ENCODE peak calls at places on chromosome 22, in four cellular contexts. B is GM06990, L is lower lobe of right lung, U is adrenal gland. X is an unnamed sample.

GRCh38 chr22:19694696-19695095 is 19.6 kb upstream of the SEPTIN5 start:
- DNase-seq in B (no peak), L (no peak), U (no peak), X (no peak)

GRCh38 chr22:37932821-37933578 is 20.4 kb downstream of the C22orf23 start:
- DNase-seq in B (no peak), L (peak), U (no peak), X (no peak)

GRCh38 chr22:46671824-46672432 is 51.7 kb downstream of the GRAMD4 start:
- DNase-seq in B (peak), L (no peak), U (no peak), X (no peak)

GRCh38 chr22:19762315-19763140 is 1.9 kb downstream of the TBX1 start:
- DNase-seq in B (no peak), L (no peak), U (no peak), X (no peak)

GRCh38 chr22:33656808-33657628 is 263.3 kb downstream of the LARGE1 start:
- DNase-seq in B (no peak), L (no peak), U (peak), X (no peak)

GRCh38 chr22:44200451-44200850 is 19.7 kb downstream of the PARVG start:
- DNase-seq in B (no peak), L (no peak), U (no peak), X (no peak)

GRCh38 chr22:45671051-45671782 is 417 bp upstream of the ATXN10 start:
- DNase-seq in B (no peak), L (no peak), U (peak), X (no peak)

GRCh38 chr22:46064236-46064965 is 85.9 kb upstream of the PPARA start:
- DNase-seq in B (no peak), L (peak), U (no peak), X (no peak)

GRCh38 chr22:27726726-27727449 is 74.7 kb downstream of the MN1 start:
- DNase-seq in B (no peak), L (peak), U (peak), X (peak)

GRCh38 chr22:35301370-35301874 is 1.7 kb downstream of the TOM1 start:
- DNase-seq in B (no peak), L (peak), U (peak), X (peak)

GRCh38 chr22:33806191-33806590 is 114.1 kb downstream of the LARGE1 start:
- DNase-seq in B (no peak), L (no peak), U (no peak), X (no peak)

GRCh38 chr22:41524809-41525449 is 19.3 kb downstream of the POLR3H start:
- DNase-seq in B (no peak), L (no peak), U (peak), X (no peak)

GRCh38 chr22:48853627-48854240 is 973.9 kb downstream of the BRD1 start:
- DNase-seq in B (no peak), L (no peak), U (no peak), X (no peak)

GRCh38 chr22:32206774-32207758 is 2.2 kb upstream of the RFPL2 start:
- DNase-seq in B (no peak), L (no peak), U (no peak), X (no peak)

GRCh38 chr22:47878460-47878859 is 1116.0 kb downstream of the TBC1D22A start:
- DNase-seq in B (no peak), L (no peak), U (no peak), X (no peak)

GRCh38 chr22:43516996-43517635 is 105.3 kb downstream of the MPPED1 start:
- DNase-seq in B (no peak), L (peak), U (no peak), X (no peak)

GRCh38 chr22:16866167-16866566 is 41.0 kb upstream of the XKR3 start:
- DNase-seq in B (no peak), L (no peak), U (peak), X (peak)

GRCh38 chr22:22894740-22895731 is 7.4 kb downstream of the IGLL5 start:
- DNase-seq in B (no peak), L (no peak), U (no peak), X (no peak)

GRCh38 chr22:47663615-47664605 is 901.5 kb downstream of the TBC1D22A start:
- DNase-seq in B (no peak), L (no peak), U (no peak), X (no peak)

GRCh38 chr22:35307372-35307771 is 7.7 kb downstream of the TOM1 start:
- DNase-seq in B (no peak), L (no peak), U (no peak), X (no peak)

GRCh38 chr22:46004105-46004866 is 27.3 kb upstream of the WNT7B start:
- DNase-seq in B (no peak), L (peak), U (no peak), X (no peak)

GRCh38 chr22:37079158-37079557 is 27.6 kb downstream of the KCTD17 start:
- DNase-seq in B (no peak), L (no peak), U (no peak), X (no peak)

GRCh38 chr22:31870890-31871289 is 73.4 kb upstream of the YWHAH start:
- DNase-seq in B (no peak), L (no peak), U (no peak), X (peak)

GRCh38 chr22:40922484-40923303 is 28.5 kb upstream of the RBX1 start:
- DNase-seq in B (no peak), L (no peak), U (peak), X (peak)

GRCh38 chr22:36928826-36929535 is 15.6 kb downstream of the CSF2RB start:
- DNase-seq in B (no peak), L (no peak), U (no peak), X (no peak)

GRCh38 chr22:36081023-36081431 is 52.4 kb upstream of the RBFOX2 start:
- DNase-seq in B (no peak), L (no peak), U (peak), X (peak)

GRCh38 chr22:47357493-47357892 is 595.0 kb downstream of the TBC1D22A start:
- DNase-seq in B (no peak), L (no peak), U (no peak), X (no peak)

GRCh38 chr22:35631597-35631996 is 14.5 kb upstream of the MB start:
- DNase-seq in B (no peak), L (peak), U (peak), X (no peak)

GRCh38 chr22:37077802-37078448 is 26.4 kb downstream of the KCTD17 start:
- DNase-seq in B (peak), L (peak), U (peak), X (peak)

GRCh38 chr22:26450453-26451185 is 21.6 kb downstream of the ASPHD2 start:
- DNase-seq in B (no peak), L (no peak), U (no peak), X (no peak)

GRCh38 chr22:46110215-46110614 is 40.1 kb upstream of the PPARA start:
- DNase-seq in B (no peak), L (no peak), U (peak), X (no peak)

GRCh38 chr22:45817705-45818104 is 146.1 kb downstream of the ATXN10 start:
- DNase-seq in B (no peak), L (no peak), U (no peak), X (no peak)

GRCh38 chr22:25375683-25376082 is 156.2 kb downstream of the CRYBB2 start:
- DNase-seq in B (no peak), L (no peak), U (no peak), X (no peak)

GRCh38 chr22:42939451-42939881 is 75.5 kb downstream of the PACSIN2 start:
- DNase-seq in B (no peak), L (no peak), U (no peak), X (no peak)

GRCh38 chr22:43235445-43236400 is 48.8 kb upstream of the TTLL12 start:
- DNase-seq in B (no peak), L (no peak), U (no peak), X (no peak)

GRCh38 chr22:46149493-46149997 is 781 bp upstream of the PPARA start:
- DNase-seq in B (no peak), L (peak), U (peak), X (no peak)

GRCh38 chr22:45240137-45240809 is 421 bp downstream of the KIAA0930 start:
- DNase-seq in B (peak), L (peak), U (peak), X (no peak)

GRCh38 chr22:38214248-38215056 is 12.7 kb downstream of the MAFF start:
- DNase-seq in B (peak), L (peak), U (peak), X (no peak)

GRCh38 chr22:34403667-34404066 is 483.4 kb upstream of the LARGE1 start:
- DNase-seq in B (no peak), L (no peak), U (no peak), X (no peak)

GRCh38 chr22:39350803-39351688 is 1.3 kb downstream of the SYNGR1 start:
- DNase-seq in B (no peak), L (no peak), U (no peak), X (no peak)

GRCh38 chr22:39348909-39349505 is 784 bp upstream of the SYNGR1 start:
- DNase-seq in B (no peak), L (peak), U (no peak), X (no peak)

GRCh38 chr22:39349967-39350802 is at the start of gene SYNGR1:
- DNase-seq in B (no peak), L (peak), U (peak), X (no peak)

GRCh38 chr22:39351689-39352214 is 2.0 kb downstream of the SYNGR1 start:
- DNase-seq in B (no peak), L (no peak), U (no peak), X (no peak)

DNA sequence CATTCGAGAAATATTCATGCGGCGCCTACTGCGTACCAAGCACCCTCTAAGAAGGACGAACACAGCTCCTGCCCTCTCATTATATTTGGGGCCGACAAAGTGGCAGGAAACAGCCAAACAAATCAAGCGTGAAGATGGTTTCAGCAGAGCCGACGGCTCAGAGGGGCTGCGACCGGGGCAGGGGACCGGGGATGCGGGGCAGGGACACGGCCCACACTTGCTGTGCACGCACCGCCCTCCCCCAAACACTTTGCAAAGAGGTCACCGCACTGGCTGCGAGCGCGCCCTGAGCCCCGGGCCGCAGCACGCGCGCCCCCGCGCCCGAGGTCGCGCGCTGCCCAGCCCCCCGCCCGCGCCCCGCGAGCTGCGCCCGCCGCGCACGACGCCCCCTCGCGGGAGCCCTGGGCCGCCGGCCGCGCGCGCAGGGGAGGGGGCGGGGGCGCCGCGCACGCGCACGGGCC is 255 bp upstream of the SYNGR1 start:
- DNase-seq in B (peak), L (peak), U (peak), X (no peak)
- TF ChIP-seq CTCF in B (no peak), L (no peak), U (no peak), X (no peak)

GRCh38 chr22:18031670-18032454 is 7.5 kb upstream of the MICAL3 start:
- DNase-seq in B (no peak), L (no peak), U (peak), X (peak)

GRCh38 chr22:18035740-18036139 is 11.4 kb upstream of the MICAL3 start:
- DNase-seq in B (no peak), L (peak), U (peak), X (no peak)

GRCh38 chr22:18032455-18033101 is 8.2 kb upstream of the MICAL3 start:
- DNase-seq in B (no peak), L (no peak), U (no peak), X (no peak)

GRCh38 chr22:18034076-18034475 is 9.7 kb upstream of the MICAL3 start:
- DNase-seq in B (no peak), L (no peak), U (no peak), X (no peak)

DNA sequence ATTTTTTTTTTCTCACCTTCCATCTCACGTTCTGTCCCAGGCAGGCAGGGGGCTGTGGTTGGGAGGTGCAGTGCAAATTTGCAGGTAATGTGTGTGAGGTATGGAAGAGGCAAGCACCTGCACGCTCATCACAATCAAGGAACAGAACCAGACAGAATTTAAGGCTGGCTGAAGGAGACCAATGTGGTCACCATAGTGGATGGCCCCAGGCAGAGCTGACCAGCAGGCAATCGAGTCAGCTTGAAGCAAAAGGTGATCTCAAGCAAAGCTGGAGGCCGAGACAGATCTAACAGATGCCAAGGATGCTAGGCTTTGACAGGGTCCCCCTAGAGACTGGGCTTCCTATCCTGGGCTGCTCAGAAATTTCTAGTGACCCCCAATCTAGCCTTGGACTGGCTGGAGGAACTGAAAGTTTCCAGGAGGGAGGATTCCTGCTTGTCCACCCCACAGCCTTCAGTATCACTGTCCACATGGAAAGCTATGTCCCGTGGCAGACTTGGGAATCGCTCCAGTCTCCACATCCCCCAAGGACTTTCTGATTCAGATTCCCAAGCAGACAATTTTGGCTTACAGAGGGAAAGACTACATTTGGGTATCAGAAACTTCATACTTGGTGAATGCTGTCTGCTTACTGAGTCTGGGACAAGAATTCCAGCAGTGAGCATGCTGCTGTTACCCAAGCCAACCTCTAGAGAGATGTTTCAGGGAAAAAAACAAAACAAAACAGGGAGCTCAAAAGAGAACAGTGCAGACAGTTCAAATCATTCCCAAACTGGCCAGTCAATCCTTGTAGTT is 9.0 kb upstream of the MICAL3 start:
- DNase-seq in B (no peak), L (no peak), U (no peak), X (peak)
- TF ChIP-seq CTCF in B (no peak), L (no peak), U (no peak), X (no peak)

GRCh38 chr22:21766933-21767462 is 31.4 kb upstream of the YPEL1 start:
- DNase-seq in B (no peak), L (no peak), U (peak), X (no peak)
- TF ChIP-seq CTCF in B (no peak), L (no peak), U (no peak), X (no peak)

DNA sequence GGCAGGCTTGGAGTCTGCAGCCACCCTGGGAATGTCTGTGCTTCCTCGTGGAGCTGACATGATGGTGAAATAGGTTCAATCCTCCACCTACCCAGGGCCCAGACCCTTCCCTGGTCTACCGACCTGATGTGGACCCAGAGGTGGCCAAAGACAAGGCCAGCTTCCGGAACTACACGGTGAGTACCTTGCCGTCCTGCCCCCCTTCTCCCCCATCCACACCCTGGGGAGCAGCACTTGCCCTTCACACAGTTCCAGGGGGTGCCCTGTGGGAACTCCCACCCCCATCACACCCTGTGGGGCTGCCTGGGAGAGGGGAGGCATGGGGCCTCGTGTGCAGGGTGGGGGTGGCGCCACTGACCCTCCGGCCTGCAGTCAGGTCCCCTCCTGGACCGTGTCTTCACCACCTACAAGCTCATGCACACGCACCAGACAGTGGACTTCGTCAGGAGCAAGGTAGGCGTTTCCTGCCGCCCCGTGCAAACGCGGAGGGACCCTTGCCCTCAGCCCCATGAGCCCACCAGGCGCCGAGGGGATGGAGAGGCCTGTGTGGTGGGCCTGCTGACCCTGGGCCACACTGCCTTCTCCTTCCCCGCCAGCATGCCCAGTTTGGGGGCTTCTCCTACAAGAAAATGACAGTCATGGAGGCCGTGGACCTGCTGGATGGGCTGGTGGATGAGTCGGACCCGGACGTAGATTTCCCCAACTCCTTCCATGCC is 789 bp downstream of the MIOX start:
- DNase-seq in B (no peak), L (no peak), U (no peak), X (no peak)
- TF ChIP-seq CTCF in B (no peak), L (no peak), U (no peak), X (no peak)

GRCh38 chr22:30490399-30490798 is 15.1 kb downstream of the SEC14L4 start:
- DNase-seq in B (no peak), L (peak), U (no peak), X (no peak)
- TF ChIP-seq CTCF in B (peak), L (no peak), U (no peak), X (no peak)

X was measured in AG09319.